ENCODE peak calls at places on chromosome 18, in seven cellular contexts. H is HT1080, K is cardiac fibroblast, O is AG10803, F is fibroblast of gingiva, E is erythroblast, Y is MCF 10A. Z is an unnamed sample.

GRCh38 chr18:11899063-11899462 is 9.1 kb downstream of the MPPE1 start:
- DNase-seq in H (no peak), K (no peak), O (no peak), F (no peak), E (no peak), Y (no peak), Z (no peak)

GRCh38 chr18:61901334-61901986 is 8.7 kb upstream of the RNF152 start:
- DNase-seq in H (peak; percentile 50), K (peak; percentile 70), O (peak; percentile 58), F (peak; percentile 28), E (peak; percentile 71), Y (peak; percentile 71), Z (peak; percentile 53)

GRCh38 chr18:25798026-25798537 is 292.3 kb downstream of the SS18 start:
- DNase-seq in H (no peak), K (no peak), O (no peak), F (no peak), E (no peak), Y (no peak), Z (no peak)

GRCh38 chr18:34947711-34948125 is 93.5 kb upstream of the MAPRE2 start:
- DNase-seq in H (peak; percentile 7), K (peak; percentile 41), O (peak; percentile 5), F (peak; percentile 86), E (peak; percentile 49), Y (peak; percentile 33), Z (no peak)

GRCh38 chr18:77108001-77108692 is 24.4 kb downstream of the MBP start:
- DNase-seq in H (peak; percentile 77), K (peak; percentile 90), O (peak; percentile 95), F (peak; percentile 93), E (peak; percentile 43), Y (no peak), Z (peak; percentile 52)

GRCh38 chr18:26185267-26185666 is 41.0 kb upstream of the TAF4B start:
- DNase-seq in H (peak; percentile 27), K (no peak), O (no peak), F (no peak), E (no peak), Y (peak; percentile 25), Z (no peak)

GRCh38 chr18:25275414-25276001 is 76.5 kb downstream of the ZNF521 start:
- DNase-seq in H (no peak), K (peak; percentile 15), O (no peak), F (no peak), E (no peak), Y (no peak), Z (no peak)

GRCh38 chr18:36296591-36297418 is 708 bp upstream of the FHOD3 start:
- DNase-seq in H (peak; percentile 85), K (peak; percentile 87), O (peak; percentile 87), F (peak; percentile 81), E (peak; percentile 26), Y (peak; percentile 71), Z (peak; percentile 71)

GRCh38 chr18:68426731-68427315 is 288.1 kb downstream of the TMX3 start:
- DNase-seq in H (no peak), K (no peak), O (peak; percentile 43), F (no peak), E (no peak), Y (no peak), Z (no peak)

GRCh38 chr18:57221084-57221483 is 74.2 kb downstream of the BOD1L2 start:
- DNase-seq in H (no peak), K (no peak), O (no peak), F (no peak), E (no peak), Y (no peak), Z (no peak)

GRCh38 chr18:39341106-39341505 is 1775.5 kb upstream of the CELF4 start:
- DNase-seq in H (no peak), K (no peak), O (no peak), F (no peak), E (no peak), Y (no peak), Z (no peak)

GRCh38 chr18:28176933-28177827 is at the start of gene CDH2:
- DNase-seq in H (peak; percentile 81), K (peak; percentile 92), O (peak; percentile 86), F (peak; percentile 85), E (no peak), Y (peak; percentile 74), Z (peak; percentile 34)

GRCh38 chr18:35854095-35854494 is 118.4 kb upstream of the RMP24 start:
- DNase-seq in H (no peak), K (no peak), O (no peak), F (no peak), E (no peak), Y (no peak), Z (no peak)

GRCh38 chr18:68694316-68694715 is 20.6 kb downstream of the TMX3 start:
- DNase-seq in H (no peak), K (no peak), O (no peak), F (peak; percentile 16), E (no peak), Y (no peak), Z (no peak)

GRCh38 chr18:63322908-63323634 is 3.5 kb upstream of the BCL2 start:
- DNase-seq in H (peak; percentile 56), K (peak; percentile 86), O (peak; percentile 73), F (peak; percentile 67), E (peak; percentile 81), Y (peak; percentile 80), Z (peak; percentile 72)

GRCh38 chr18:22466608-22467390 is 49.1 kb upstream of the CTAGE1 start:
- DNase-seq in H (peak; percentile 81), K (peak; percentile 73), O (peak; percentile 86), F (peak; percentile 49), E (no peak), Y (peak; percentile 89), Z (peak; percentile 56)

GRCh38 chr18:22204996-22205395 is 35.6 kb downstream of the GATA6 start:
- DNase-seq in H (no peak), K (no peak), O (no peak), F (no peak), E (no peak), Y (no peak), Z (no peak)

GRCh38 chr18:27004056-27004829 is 138.7 kb upstream of the AQP4 start:
- DNase-seq in H (no peak), K (peak; percentile 21), O (peak; percentile 14), F (peak; percentile 3), E (peak; percentile 4), Y (peak; percentile 11), Z (no peak)

GRCh38 chr18:63155169-63155852 is 164.3 kb downstream of the BCL2 start:
- DNase-seq in H (peak; percentile 31), K (no peak), O (no peak), F (no peak), E (peak; percentile 71), Y (peak; percentile 71), Z (peak; percentile 92)

GRCh38 chr18:62716679-62717058 is 1.3 kb downstream of the PHLPP1 start:
- DNase-seq in H (peak; percentile 21), K (peak; percentile 24), O (peak; percentile 8), F (no peak), E (peak; percentile 63), Y (peak; percentile 43), Z (peak; percentile 56)

GRCh38 chr18:12621737-12622306 is 36.1 kb downstream of the SPIRE1 start:
- DNase-seq in H (peak; percentile 65), K (peak; percentile 45), O (peak; percentile 84), F (peak; percentile 35), E (peak; percentile 60), Y (peak; percentile 58), Z (no peak)

GRCh38 chr18:55706893-55707292 is 118.9 kb upstream of the TCF4 start:
- DNase-seq in H (peak; percentile 37), K (peak; percentile 9), O (peak; percentile 93), F (peak; percentile 58), E (no peak), Y (no peak), Z (no peak)

GRCh38 chr18:33755918-33756590 is 178.0 kb downstream of the ASXL3 start:
- DNase-seq in H (peak; percentile 89), K (peak; percentile 33), O (peak; percentile 83), F (peak; percentile 36), E (peak; percentile 93), Y (peak; percentile 57), Z (no peak)

Z was measured in thyroid gland.